ENCODE peak calls at places on chromosomes 2 and 18, in nine cellular contexts. X is neuronal stem cell, Y is mesendoderm, O is pancreas, Z is right cardiac atrium, C is HCT116, L is Peyer's patch, U is spleen, G is iPS DF 6.9. V is an unnamed sample.
A peak's percentile ranks its signal among the peaks of the same experiment; 100 is the strongest.

GRCh38 chr2:219490186-219490585 is 8.5 kb upstream of the GMPPA start:
- DNase-seq in X (no peak), Y (no peak), O (no peak), Z (no peak), C (no peak), L (no peak), U (no peak), G (no peak), V (no peak)

GRCh38 chr2:172701250-172701649 is 34.4 kb upstream of the RAPGEF4 start:
- DNase-seq in X (no peak), Y (no peak), O (no peak), Z (no peak), C (no peak), L (no peak), U (no peak), G (no peak), V (no peak)

GRCh38 chr2:168599738-168600137 is 143.7 kb downstream of the CERS6 start:
- DNase-seq in X (no peak), Y (no peak), O (no peak), Z (no peak), C (no peak), L (no peak), U (no peak), G (no peak), V (no peak)

GRCh38 chr18:66655407-66655806 is 51.5 kb upstream of the CDH19 start:
- DNase-seq in X (no peak), Y (no peak), O (no peak), Z (no peak), C (no peak), L (no peak), U (no peak), G (no peak), V (no peak)

GRCh38 chr2:15846626-15847025 is 93.7 kb upstream of the MYCN start:
- DNase-seq in X (no peak), Y (no peak), O (no peak), Z (no peak), C (no peak), L (no peak), U (no peak), G (no peak), V (no peak)

GRCh38 chr2:233990261-233990798 is 60.2 kb upstream of the SPP2 start:
- DNase-seq in X (no peak), Y (no peak), O (no peak), Z (no peak), C (no peak), L (peak; percentile 82), U (no peak), G (no peak), V (peak; percentile 39)

GRCh38 chr2:224816816-224817215 is 100.7 kb upstream of the CCDC195 start:
- DNase-seq in X (no peak), Y (no peak), O (no peak), Z (no peak), C (peak; percentile 15), L (no peak), U (no peak), G (no peak), V (no peak)

GRCh38 chr18:32919799-32920198 is 147.0 kb upstream of the KLHL14 start:
- DNase-seq in X (peak; percentile 29), Y (peak; percentile 90), O (no peak), Z (no peak), C (no peak), L (peak; percentile 76), U (no peak), G (peak; percentile 39), V (peak; percentile 7)

GRCh38 chr2:165624139-165624803 is 154.8 kb downstream of the CSRNP3 start:
- DNase-seq in X (no peak), Y (no peak), O (no peak), Z (no peak), C (no peak), L (no peak), U (no peak), G (no peak), V (no peak)

DNA sequence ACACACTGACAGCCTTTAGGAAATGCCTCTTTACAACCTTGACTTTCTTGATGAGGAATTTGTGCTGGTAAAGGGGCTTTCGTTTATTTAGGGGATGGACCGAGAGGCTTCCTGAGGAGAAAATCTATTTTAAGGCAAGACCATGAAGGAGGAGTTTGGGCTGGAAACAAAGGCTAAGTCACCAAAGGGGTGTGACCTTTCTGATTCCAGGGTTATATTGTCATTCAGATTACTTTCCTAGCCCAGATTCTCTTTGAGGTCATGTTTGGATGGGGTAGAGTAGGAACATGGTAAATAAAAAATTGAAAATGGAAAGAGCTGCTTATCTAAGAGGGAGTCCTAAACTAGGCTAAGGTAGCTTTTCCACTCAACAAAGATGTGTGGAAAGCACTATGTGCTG is 77.1 kb upstream of the UGP2 start:
- DNase-seq in X (no peak), Y (peak; percentile 17), O (no peak), Z (no peak), C (no peak), L (no peak), U (no peak), G (peak; percentile 41), V (no peak)
- H3K27ac ChIP-seq in X (no peak overlapping the region), Y (no peak overlapping the region), O (no peak overlapping the region), Z (no peak overlapping the region), C (no peak overlapping the region), L (no peak overlapping the region), U (no peak overlapping the region), G (no peak overlapping the region), V (no peak overlapping the region)

GRCh38 chr2:72144746-72145657 is 2.7 kb downstream of the CYP26B1 start:
- DNase-seq in X (peak; percentile 44), Y (peak; percentile 82), O (peak; percentile 79), Z (peak; percentile 76), C (peak; percentile 58), L (peak; percentile 15), U (peak; percentile 70), G (no peak), V (no peak)

GRCh38 chr2:72144412-72144745 is 3.3 kb downstream of the CYP26B1 start:
- DNase-seq in X (no peak), Y (no peak), O (no peak), Z (peak; percentile 67), C (no peak), L (no peak), U (no peak), G (no peak), V (no peak)

GRCh38 chr2:72147303-72147970 is at the start of gene CYP26B1:
- DNase-seq in X (peak; percentile 52), Y (peak; percentile 45), O (peak; percentile 68), Z (peak; percentile 71), C (no peak), L (peak; percentile 12), U (peak; percentile 81), G (no peak), V (no peak)

GRCh38 chr2:72146357-72147302 is 1.0 kb downstream of the CYP26B1 start:
- DNase-seq in X (no peak), Y (no peak), O (peak; percentile 59), Z (no peak), C (no peak), L (peak; percentile 13), U (peak; percentile 62), G (no peak), V (no peak)

DNA sequence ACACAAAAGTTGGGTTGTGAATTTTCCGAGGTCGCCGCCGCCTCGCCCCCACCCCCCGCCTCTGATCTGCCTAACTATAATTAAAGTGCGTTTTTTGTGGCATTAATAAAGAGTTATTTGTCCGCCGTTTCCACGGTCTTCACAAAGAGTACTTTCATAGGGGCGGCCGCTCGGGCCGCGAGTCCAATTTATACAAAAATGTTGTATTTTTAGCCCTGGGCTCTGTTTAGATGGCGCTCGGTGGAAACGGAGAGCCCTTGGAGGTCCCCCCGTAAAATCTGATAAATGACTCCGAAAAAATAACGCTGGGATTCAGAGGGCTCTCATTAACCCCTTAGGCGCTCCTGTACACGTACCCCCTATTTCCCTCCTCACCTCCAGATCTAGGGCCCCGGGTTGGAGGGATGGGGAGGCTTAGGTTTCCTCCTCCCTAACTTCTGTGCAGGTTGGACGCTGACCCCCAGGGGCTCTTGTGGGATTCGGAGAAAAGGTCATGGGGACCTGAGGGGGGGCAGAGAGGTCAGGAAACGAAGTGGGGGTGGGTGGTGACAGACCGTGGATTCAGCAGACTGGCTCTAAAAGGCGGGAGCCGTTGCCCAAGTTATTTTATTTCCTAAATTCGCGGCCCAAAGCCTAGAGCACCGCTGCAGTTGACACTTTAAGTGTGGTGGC is 1.9 kb downstream of the CYP26B1 start:
- DNase-seq in X (no peak), Y (no peak), O (peak; percentile 50), Z (no peak), C (no peak), L (peak; percentile 11), U (peak; percentile 52), G (no peak), V (no peak)
- H3K4me1 ChIP-seq in X (peaks cover 34% of the 10 kb centered on the region), Y (peaks cover 2% of the 10 kb centered on the region), O (peaks cover 29% of the 10 kb centered on the region), Z (peaks cover 3% of the 10 kb centered on the region), C (peaks cover 44% of the 10 kb centered on the region), L (peaks cover 35% of the 10 kb centered on the region), U (peaks cover 63% of the 10 kb centered on the region), G (peaks cover 14% of the 10 kb centered on the region), V (peaks cover 40% of the 10 kb centered on the region)

GRCh38 chr2:232386490-232386739 is 7.9 kb downstream of the ALPP start:
- DNase-seq in X (no peak), Y (no peak), O (no peak), Z (no peak), C (no peak), L (no peak), U (no peak), G (no peak), V (no peak)

GRCh38 chr2:232387451-232388171 is 9.1 kb downstream of the ALPP start:
- DNase-seq in X (no peak), Y (peak; percentile 51), O (no peak), Z (no peak), C (no peak), L (no peak), U (no peak), G (no peak), V (no peak)

GRCh38 chr2:232386740-232387450 is 8.3 kb downstream of the ALPP start:
- DNase-seq in X (no peak), Y (peak; percentile 77), O (no peak), Z (no peak), C (no peak), L (no peak), U (no peak), G (no peak), V (no peak)

GRCh38 chr2:232384466-232384865 is 5.9 kb downstream of the ALPP start:
- DNase-seq in X (no peak), Y (no peak), O (no peak), Z (no peak), C (no peak), L (no peak), U (no peak), G (no peak), V (no peak)

GRCh38 chr2:232385660-232386489 is 7.3 kb downstream of the ALPP start:
- DNase-seq in X (no peak), Y (peak; percentile 83), O (no peak), Z (no peak), C (peak; percentile 33), L (no peak), U (no peak), G (no peak), V (no peak)
- H3K4me3 ChIP-seq in X (no peak overlapping the region), Y (no peak overlapping the region), O (no peak overlapping the region), Z (no peak overlapping the region), C (peak overlapping the region; percentile 10), L (peak overlapping the region; percentile 21), U (no peak overlapping the region), G (peak overlapping the region; percentile 48), V (no peak overlapping the region)

DNA sequence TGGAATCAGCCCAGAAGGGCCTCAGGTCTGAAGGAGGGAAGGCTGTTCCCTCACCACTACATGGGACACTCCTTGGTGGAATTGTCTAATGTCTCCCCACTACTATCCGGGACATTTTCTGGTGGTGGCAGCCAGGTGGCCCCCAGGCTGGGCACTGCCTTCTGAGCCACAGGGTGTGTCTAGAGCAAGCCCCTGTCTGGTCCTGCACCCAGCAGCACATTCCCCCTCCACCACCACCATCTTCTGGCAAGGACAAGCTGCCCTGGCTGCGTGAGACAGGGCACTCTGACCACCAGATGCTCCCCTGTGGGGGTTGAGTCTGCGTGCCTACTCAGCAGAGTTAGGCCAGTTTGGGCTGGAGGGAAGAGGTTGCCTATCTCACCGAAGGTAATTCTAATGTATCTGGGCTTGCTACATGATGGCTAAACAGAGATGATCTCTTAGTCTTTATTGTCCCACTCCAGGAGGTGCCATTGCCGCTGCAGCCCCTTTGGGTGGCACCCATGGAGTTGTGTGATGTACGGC is 106.3 kb downstream of the PLB1 start:
- DNase-seq in X (no peak), Y (no peak), O (no peak), Z (no peak), C (no peak), L (no peak), U (peak; percentile 71), G (no peak), V (no peak)
- H3K27ac ChIP-seq in X (no peak overlapping the region), Y (no peak overlapping the region), O (no peak overlapping the region), Z (no peak overlapping the region), C (no peak overlapping the region), L (no peak overlapping the region), U (peak overlapping the region; percentile 88), G (no peak overlapping the region), V (no peak overlapping the region)

V was measured in CD4-positive, CD25-positive, alpha-beta regulatory T cell.